ENCODE peak calls at places on chromosomes 6 and 20, in nine cellular contexts. P, K, N, G, X, I, Z, E and W are unnamed samples.

GRCh38 chr6:135630789-135631376 is 133.3 kb upstream of the AHI1 start:
- DNase-seq in P (no peak), K (no peak), N (no peak), G (no peak), X (no peak), I (peak; percentile 30), Z (no peak), E (no peak), W (no peak)

GRCh38 chr6:168225471-168225901 is 94.1 kb downstream of the DACT2 start:
- DNase-seq in P (no peak), K (no peak), N (no peak), G (no peak), X (no peak), I (peak; percentile 50), Z (no peak), E (no peak), W (no peak)

GRCh38 chr6:9576521-9576920 is 838.4 kb downstream of the TFAP2A start:
- DNase-seq in P (no peak), K (no peak), N (no peak), G (no peak), X (no peak), I (no peak), Z (peak; percentile 6), E (no peak), W (no peak)

GRCh38 chr20:47359533-47360206 is 3.2 kb upstream of the ZMYND8 start:
- DNase-seq in P (no peak), K (no peak), N (no peak), G (no peak), X (no peak), I (no peak), Z (no peak), E (no peak), W (no peak)

GRCh38 chr20:14963262-14963663 is 625.9 kb upstream of the FLRT3 start:
- DNase-seq in P (no peak), K (no peak), N (no peak), G (no peak), X (peak; percentile 96), I (no peak), Z (peak; percentile 94), E (no peak), W (no peak)

GRCh38 chr20:47262365-47263013 is 94.0 kb downstream of the ZMYND8 start:
- DNase-seq in P (no peak), K (no peak), N (peak; percentile 69), G (no peak), X (no peak), I (no peak), Z (no peak), E (no peak), W (peak; percentile 93)

GRCh38 chr20:16580127-16580526 is 6.9 kb upstream of the KIF16B start:
- DNase-seq in P (no peak), K (no peak), N (no peak), G (no peak), X (peak; percentile 75), I (no peak), Z (peak; percentile 93), E (peak; percentile 40), W (no peak)

GRCh38 chr6:25296980-25297379 is 17.8 kb downstream of the CARMIL1 start:
- DNase-seq in P (no peak), K (no peak), N (no peak), G (no peak), X (no peak), I (no peak), Z (no peak), E (no peak), W (no peak)

GRCh38 chr6:113406051-113406695 is 451.0 kb upstream of the MARCKS start:
- DNase-seq in P (no peak), K (no peak), N (no peak), G (no peak), X (no peak), I (no peak), Z (no peak), E (no peak), W (no peak)

GRCh38 chr6:14567031-14567430 is 449.5 kb downstream of the CD83 start:
- DNase-seq in P (no peak), K (no peak), N (no peak), G (no peak), X (no peak), I (no peak), Z (peak; percentile 30), E (no peak), W (no peak)

GRCh38 chr6:128415387-128415786 is 105.0 kb downstream of the PTPRK start:
- DNase-seq in P (no peak), K (no peak), N (no peak), G (no peak), X (no peak), I (no peak), Z (no peak), E (no peak), W (no peak)

DNA sequence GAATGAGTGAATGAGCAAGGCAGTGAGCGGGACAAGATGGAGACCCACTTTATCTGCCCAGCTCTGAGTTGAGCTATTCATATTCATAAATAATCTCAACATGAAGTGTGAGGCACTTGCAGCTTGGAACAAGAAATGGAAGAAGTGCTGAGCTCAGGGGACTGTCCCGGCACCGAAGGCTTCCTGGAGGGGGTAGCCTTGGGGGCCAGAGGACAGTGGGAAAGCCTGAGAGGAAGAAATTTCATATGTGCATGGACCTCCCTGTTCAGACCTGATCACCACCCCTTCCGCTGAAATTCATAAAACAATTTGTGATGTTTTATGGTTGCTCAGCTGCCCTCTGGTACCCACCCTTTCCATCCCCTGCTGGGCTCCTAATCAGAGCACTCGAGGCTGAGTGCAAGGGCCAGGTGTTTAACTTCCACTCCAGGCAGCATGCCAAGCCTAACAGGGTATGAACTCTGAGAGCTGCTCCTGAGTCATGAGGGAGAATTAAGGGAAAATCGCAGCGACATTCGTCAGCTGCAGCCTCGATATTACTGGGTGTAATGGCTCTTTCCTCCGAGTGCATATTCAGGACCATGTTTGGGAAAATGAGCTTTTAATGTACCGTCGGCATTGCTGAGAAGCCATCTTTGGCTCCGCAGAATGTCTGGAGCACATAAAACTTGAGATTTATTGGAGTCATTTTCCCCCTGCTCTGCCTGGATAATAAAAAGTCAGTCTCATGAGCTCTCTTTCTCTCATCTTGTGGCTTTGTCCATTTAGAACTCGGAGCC is 103.4 kb downstream of the TOX2 start:
- DNase-seq in P (no peak), K (no peak), N (peak; percentile 57), G (no peak), X (peak; percentile 92), I (no peak), Z (peak; percentile 97), E (peak; percentile 96), W (no peak)
- H3K27ac ChIP-seq in P (no peak overlapping the region), K (no peak overlapping the region), N (no peak overlapping the region), G (no peak overlapping the region), X (peak overlapping the region; percentile 40), I (no peak overlapping the region), Z (peak overlapping the region; percentile 32), E (peak overlapping the region; percentile 89), W (no peak overlapping the region)

GRCh38 chr20:45826381-45827019 is 612 bp downstream of the TNNC2 start:
- DNase-seq in P (no peak), K (no peak), N (no peak), G (no peak), X (no peak), I (no peak), Z (no peak), E (no peak), W (no peak)

GRCh38 chr20:45823949-45824835 is 2.9 kb downstream of the TNNC2 start:
- DNase-seq in P (peak; percentile 48), K (no peak), N (no peak), G (no peak), X (peak; percentile 46), I (peak; percentile 87), Z (peak; percentile 27), E (peak; percentile 63), W (peak; percentile 59)

GRCh38 chr20:45819466-45819865 is 7.0 kb downstream of the UBE2C start:
- DNase-seq in P (no peak), K (no peak), N (no peak), G (no peak), X (no peak), I (no peak), Z (no peak), E (no peak), W (no peak)

GRCh38 chr20:45821942-45822341 is 5.2 kb downstream of the TNNC2 start:
- DNase-seq in P (no peak), K (no peak), N (no peak), G (no peak), X (no peak), I (no peak), Z (no peak), E (peak; percentile 72), W (no peak)

GRCh38 chr20:45822863-45823262 is 4.2 kb downstream of the TNNC2 start:
- DNase-seq in P (no peak), K (no peak), N (no peak), G (no peak), X (peak; percentile 49), I (no peak), Z (peak; percentile 67), E (peak; percentile 67), W (no peak)
- H3K27ac ChIP-seq in P (no peak overlapping the region), K (no peak overlapping the region), N (no peak overlapping the region), G (no peak overlapping the region), X (no peak overlapping the region), I (no peak overlapping the region), Z (no peak overlapping the region), E (peak overlapping the region; percentile 50), W (no peak overlapping the region)

GRCh38 chr20:50415031-50415515 is 95.1 kb upstream of the PTPN1 start:
- DNase-seq in P (no peak), K (no peak), N (no peak), G (no peak), X (no peak), I (no peak), Z (peak; percentile 89), E (peak; percentile 53), W (no peak)

GRCh38 chr20:50417484-50418235 is 92.5 kb upstream of the PTPN1 start:
- DNase-seq in P (no peak), K (no peak), N (no peak), G (no peak), X (no peak), I (no peak), Z (no peak), E (no peak), W (no peak)

GRCh38 chr20:50416269-50416863 is 93.8 kb upstream of the PTPN1 start:
- DNase-seq in P (no peak), K (no peak), N (no peak), G (no peak), X (no peak), I (no peak), Z (no peak), E (no peak), W (no peak)

GRCh38 chr20:50415516-50416268 is 94.5 kb upstream of the PTPN1 start:
- DNase-seq in P (no peak), K (peak; percentile 95), N (no peak), G (peak; percentile 41), X (peak; percentile 40), I (peak; percentile 59), Z (peak; percentile 95), E (peak; percentile 98), W (no peak)

GRCh38 chr20:50416930-50417329 is 93.3 kb upstream of the PTPN1 start:
- DNase-seq in P (no peak), K (no peak), N (no peak), G (no peak), X (no peak), I (no peak), Z (no peak), E (no peak), W (no peak)
- H3K27ac ChIP-seq in P (no peak overlapping the region), K (peak overlapping the region; percentile 99), N (no peak overlapping the region), G (peak overlapping the region; percentile 83), X (peak overlapping the region; percentile 99), I (no peak overlapping the region), Z (no peak overlapping the region), E (peak overlapping the region; percentile 97), W (no peak overlapping the region)

DNA sequence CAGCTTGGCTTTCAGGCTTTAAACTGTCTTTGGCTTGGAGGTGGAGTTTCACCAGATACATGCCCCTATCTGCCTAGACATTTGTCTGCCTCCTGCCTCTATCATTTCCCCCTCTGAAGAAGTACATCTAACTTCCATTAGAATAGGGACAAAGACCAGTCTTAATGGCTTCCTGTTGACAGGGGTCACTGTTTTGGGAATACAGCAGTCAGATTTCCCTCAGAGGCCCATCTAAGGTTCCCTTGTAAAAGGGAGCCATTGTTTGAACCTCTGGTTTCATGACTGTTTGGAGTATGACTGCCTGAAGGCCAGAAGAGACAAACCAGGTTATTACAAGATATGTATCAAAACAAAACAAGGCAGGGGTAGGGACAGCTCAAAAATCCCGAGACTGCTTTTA is 665.7 kb upstream of the GJE1 start:
- DNase-seq in P (no peak), K (no peak), N (no peak), G (no peak), X (no peak), I (no peak), Z (no peak), E (no peak), W (no peak)
- H3K27ac ChIP-seq in P (no peak overlapping the region), K (no peak overlapping the region), N (no peak overlapping the region), G (no peak overlapping the region), X (no peak overlapping the region), I (no peak overlapping the region), Z (no peak overlapping the region), E (no peak overlapping the region), W (no peak overlapping the region)